ENCODE peak calls at places on chromosomes 1 and 21, in six cellular contexts. One of them, this sample, is unnamed.

GRCh38 chr1:231338270-231339128 is at the start of gene SPRTN:
- DNase-seq in heart right ventricle: no peak
- DNase-seq in COR-L47: no peak
- DNase-seq in tibial nerve: no peak
- DNase-seq in AML-193: no peak
- DNase-seq in EH: peak
- DNase-seq in this sample: peak

GRCh38 chr1:25890249-25891034 is 14.9 kb upstream of the PAQR7 start:
- DNase-seq in heart right ventricle: no peak
- DNase-seq in COR-L47: no peak
- DNase-seq in AML-193: no peak
- DNase-seq in tibial nerve: no peak
- DNase-seq in EH: peak
- DNase-seq in this sample: no peak

GRCh38 chr1:244341455-244342450 is 110.0 kb downstream of the ADSS2 start:
- DNase-seq in COR-L47: peak
- DNase-seq in heart right ventricle: no peak
- DNase-seq in AML-193: no peak
- DNase-seq in tibial nerve: no peak
- DNase-seq in EH: peak
- DNase-seq in this sample: peak

GRCh38 chr1:167763525-167764220 is 41.9 kb downstream of the MPZL1 start:
- DNase-seq in heart right ventricle: no peak
- DNase-seq in COR-L47: no peak
- DNase-seq in EH: peak
- DNase-seq in tibial nerve: no peak
- DNase-seq in AML-193: peak
- DNase-seq in this sample: no peak

GRCh38 chr1:1298861-1299685 is 8.7 kb downstream of the ACAP3 start:
- DNase-seq in EH: peak
- DNase-seq in heart right ventricle: no peak
- DNase-seq in COR-L47: no peak
- DNase-seq in tibial nerve: no peak
- DNase-seq in AML-193: no peak
- DNase-seq in this sample: no peak

GRCh38 chr1:22204057-22204840 is 61.4 kb upstream of the WNT4 start:
- DNase-seq in EH: no peak
- DNase-seq in COR-L47: no peak
- DNase-seq in AML-193: no peak
- DNase-seq in heart right ventricle: no peak
- DNase-seq in tibial nerve: no peak
- DNase-seq in this sample: no peak

GRCh38 chr1:200367841-200368534 is 41.8 kb downstream of the ZNF281 start:
- DNase-seq in COR-L47: no peak
- DNase-seq in heart right ventricle: no peak
- DNase-seq in tibial nerve: no peak
- DNase-seq in AML-193: peak
- DNase-seq in EH: peak
- DNase-seq in this sample: no peak

GRCh38 chr1:67393240-67393639 is 37.0 kb downstream of the SERBP1 start:
- DNase-seq in heart right ventricle: peak
- DNase-seq in COR-L47: no peak
- DNase-seq in tibial nerve: no peak
- DNase-seq in AML-193: no peak
- DNase-seq in EH: no peak
- DNase-seq in this sample: no peak

GRCh38 chr1:180606109-180606508 is 25.7 kb upstream of the XPR1 start:
- DNase-seq in EH: no peak
- DNase-seq in AML-193: no peak
- DNase-seq in COR-L47: no peak
- DNase-seq in tibial nerve: no peak
- DNase-seq in heart right ventricle: no peak
- DNase-seq in this sample: no peak

GRCh38 chr1:155909894-155910293 is 1.3 kb downstream of the RIT1 start:
- DNase-seq in COR-L47: no peak
- DNase-seq in AML-193: peak
- DNase-seq in tibial nerve: no peak
- DNase-seq in heart right ventricle: no peak
- DNase-seq in EH: peak
- DNase-seq in this sample: no peak

GRCh38 chr1:100799954-100800612 is 80.5 kb downstream of the VCAM1 start:
- DNase-seq in COR-L47: no peak
- DNase-seq in heart right ventricle: no peak
- DNase-seq in AML-193: no peak
- DNase-seq in EH: peak
- DNase-seq in tibial nerve: no peak
- DNase-seq in this sample: no peak

GRCh38 chr1:108120163-108120562 is 80.0 kb downstream of the SLC25A24 start:
- DNase-seq in tibial nerve: no peak
- DNase-seq in AML-193: no peak
- DNase-seq in COR-L47: no peak
- DNase-seq in EH: no peak
- DNase-seq in heart right ventricle: no peak
- DNase-seq in this sample: no peak

GRCh38 chr1:246092136-246092535 is 414.9 kb downstream of the SMYD3 start:
- DNase-seq in heart right ventricle: no peak
- DNase-seq in EH: no peak
- DNase-seq in COR-L47: no peak
- DNase-seq in tibial nerve: no peak
- DNase-seq in AML-193: peak
- DNase-seq in this sample: no peak

GRCh38 chr1:153305682-153306081 is 7.1 kb downstream of the PGLYRP3 start:
- DNase-seq in EH: no peak
- DNase-seq in COR-L47: no peak
- DNase-seq in tibial nerve: no peak
- DNase-seq in heart right ventricle: no peak
- DNase-seq in AML-193: no peak
- DNase-seq in this sample: no peak

GRCh38 chr1:114956570-114956969 is 73.1 kb upstream of the TSHB start:
- DNase-seq in AML-193: no peak
- DNase-seq in COR-L47: peak
- DNase-seq in tibial nerve: no peak
- DNase-seq in heart right ventricle: no peak
- DNase-seq in EH: peak
- DNase-seq in this sample: no peak

GRCh38 chr1:77047978-77048614 is 171.1 kb downstream of the PIGK start:
- DNase-seq in AML-193: peak
- DNase-seq in EH: no peak
- DNase-seq in COR-L47: no peak
- DNase-seq in heart right ventricle: no peak
- DNase-seq in tibial nerve: no peak
- DNase-seq in this sample: no peak

GRCh38 chr1:199041173-199041914 is 402.5 kb downstream of the PTPRC start:
- DNase-seq in EH: no peak
- DNase-seq in tibial nerve: no peak
- DNase-seq in AML-193: peak
- DNase-seq in COR-L47: no peak
- DNase-seq in heart right ventricle: no peak
- DNase-seq in this sample: no peak

GRCh38 chr21:16318651-16319300 is 589.0 kb downstream of the USP25 start:
- DNase-seq in EH: no peak
- DNase-seq in COR-L47: no peak
- DNase-seq in heart right ventricle: no peak
- DNase-seq in tibial nerve: no peak
- DNase-seq in AML-193: no peak
- DNase-seq in this sample: no peak

GRCh38 chr21:44927587-44928461 is 7.1 kb upstream of the ITGB2 start:
- DNase-seq in heart right ventricle: no peak
- DNase-seq in COR-L47: no peak
- DNase-seq in tibial nerve: no peak
- DNase-seq in EH: peak
- DNase-seq in AML-193: peak
- DNase-seq in this sample: no peak

GRCh38 chr1:151990856-151991198 is 2.8 kb downstream of the S100A10 start:
- DNase-seq in COR-L47: peak
- DNase-seq in AML-193: no peak
- DNase-seq in EH: peak
- DNase-seq in heart right ventricle: peak
- DNase-seq in tibial nerve: no peak
- DNase-seq in this sample: no peak

GRCh38 chr1:198102454-198102791 is 54.4 kb upstream of the NEK7 start:
- DNase-seq in AML-193: no peak
- DNase-seq in COR-L47: no peak
- DNase-seq in heart right ventricle: no peak
- DNase-seq in EH: peak
- DNase-seq in tibial nerve: no peak
- DNase-seq in this sample: no peak

GRCh38 chr1:188986751-188987417 is 1490.8 kb downstream of the BRINP3 start:
- DNase-seq in tibial nerve: no peak
- DNase-seq in EH: no peak
- DNase-seq in AML-193: no peak
- DNase-seq in heart right ventricle: no peak
- DNase-seq in COR-L47: no peak
- DNase-seq in this sample: no peak

GRCh38 chr1:25091671-25092070 is 140.6 kb downstream of the SYF2 start:
- DNase-seq in COR-L47: no peak
- DNase-seq in EH: no peak
- DNase-seq in tibial nerve: no peak
- DNase-seq in AML-193: no peak
- DNase-seq in heart right ventricle: no peak
- DNase-seq in this sample: no peak

GRCh38 chr1:94124538-94124937 is 3.6 kb upstream of the ABCA4 start:
- DNase-seq in AML-193: no peak
- DNase-seq in tibial nerve: no peak
- DNase-seq in heart right ventricle: no peak
- DNase-seq in EH: no peak
- DNase-seq in COR-L47: no peak
- DNase-seq in this sample: no peak

GRCh38 chr1:15343729-15344128 is 66.0 kb upstream of the EFHD2 start:
- DNase-seq in AML-193: no peak
- DNase-seq in tibial nerve: no peak
- DNase-seq in EH: no peak
- DNase-seq in heart right ventricle: peak
- DNase-seq in COR-L47: no peak
- DNase-seq in this sample: peak